ENCODE peak calls at places on chromosome 12, in ten cellular contexts. F is activated gamma-delta T cell treated with Interleukin-2 at 50 U/mL for 16 hours, I is cardiac fibroblast, T is hypothalamus, E is AG04449, D is WTC11, L is heart right ventricle, J is upper lobe of right lung, C is left lobe of liver, R is dorsolateral prefrontal cortex. U is an unnamed sample.

GRCh38 chr12:93616584-93617101 is 44.2 kb downstream of the SOCS2 start:
- DNase-seq in F (no peak), I (no peak), T (no peak), E (no peak), D (peak), L (no peak), J (no peak), C (no peak), R (no peak), U (no peak)

GRCh38 chr12:48998497-48999353 is 450 bp downstream of the DDN start:
- DNase-seq in F (no peak), I (peak), T (no peak), E (no peak), D (no peak), L (peak), J (no peak), C (no peak), R (no peak), U (no peak)

GRCh38 chr12:46915861-46916260 is 90.1 kb upstream of the SLC38A4 start:
- DNase-seq in F (no peak), I (peak), T (no peak), E (peak), D (no peak), L (no peak), J (no peak), C (no peak), R (no peak), U (no peak)

GRCh38 chr12:56222531-56222895 is 791 bp upstream of the RNF41 start:
- DNase-seq in F (no peak), I (no peak), T (no peak), E (no peak), D (no peak), L (no peak), J (no peak), C (no peak), R (no peak), U (no peak)

GRCh38 chr12:106271575-106272505 is 24.0 kb upstream of the CKAP4 start:
- DNase-seq in F (no peak), I (no peak), T (no peak), E (no peak), D (no peak), L (no peak), J (no peak), C (no peak), R (no peak), U (peak)

GRCh38 chr12:106566771-106567170 is 16.0 kb upstream of the RFX4 start:
- DNase-seq in F (no peak), I (no peak), T (no peak), E (no peak), D (no peak), L (no peak), J (no peak), C (no peak), R (no peak), U (peak)

GRCh38 chr12:591167-591570 is 72.1 kb downstream of the NINJ2 start:
- DNase-seq in F (no peak), I (no peak), T (no peak), E (no peak), D (no peak), L (peak), J (no peak), C (no peak), R (no peak), U (peak)

GRCh38 chr12:12901158-12901791 is 9.9 kb downstream of the GPRC5A start:
- DNase-seq in F (no peak), I (peak), T (no peak), E (peak), D (no peak), L (no peak), J (no peak), C (no peak), R (peak), U (no peak)

GRCh38 chr12:102526701-102527100 is 46.3 kb upstream of the IGF1 start:
- DNase-seq in F (no peak), I (peak), T (no peak), E (no peak), D (no peak), L (no peak), J (no peak), C (no peak), R (no peak), U (no peak)

GRCh38 chr12:106139422-106140141 is 828 bp upstream of the NUAK1 start:
- DNase-seq in F (peak), I (peak), T (no peak), E (no peak), D (peak), L (peak), J (peak), C (peak), R (peak), U (peak)

GRCh38 chr12:57844725-57845477 is 1.6 kb downstream of the CTDSP2 start:
- DNase-seq in F (no peak), I (peak), T (peak), E (no peak), D (peak), L (peak), J (peak), C (peak), R (no peak), U (no peak)

GRCh38 chr12:62738105-62738504 is 196.8 kb downstream of the PPM1H start:
- DNase-seq in F (no peak), I (no peak), T (no peak), E (no peak), D (no peak), L (no peak), J (no peak), C (no peak), R (no peak), U (peak)

GRCh38 chr12:3646561-3647241 is 106.2 kb downstream of the CRACR2A start:
- DNase-seq in F (no peak), I (no peak), T (no peak), E (no peak), D (no peak), L (no peak), J (no peak), C (no peak), R (no peak), U (no peak)

GRCh38 chr12:112353389-112353788 is 28.8 kb downstream of the HECTD4 start:
- DNase-seq in F (no peak), I (peak), T (no peak), E (no peak), D (no peak), L (no peak), J (no peak), C (no peak), R (no peak), U (no peak)

GRCh38 chr12:5295966-5296365 is 135.9 kb upstream of the NTF3 start:
- DNase-seq in F (no peak), I (no peak), T (no peak), E (no peak), D (no peak), L (no peak), J (no peak), C (no peak), R (no peak), U (no peak)

GRCh38 chr12:5081016-5081415 is 37.3 kb downstream of the KCNA5 start:
- DNase-seq in F (no peak), I (no peak), T (no peak), E (no peak), D (peak), L (peak), J (no peak), C (no peak), R (no peak), U (no peak)

GRCh38 chr12:20044836-20045235 is 323.5 kb upstream of the PDE3A start:
- DNase-seq in F (no peak), I (peak), T (no peak), E (no peak), D (no peak), L (no peak), J (no peak), C (no peak), R (no peak), U (no peak)

GRCh38 chr12:31368666-31369361 is 42.9 kb upstream of the SINHCAF start:
- DNase-seq in F (no peak), I (no peak), T (no peak), E (no peak), D (peak), L (no peak), J (peak), C (no peak), R (no peak), U (peak)

GRCh38 chr12:109702126-109702841 is 11.3 kb upstream of the FAM222A start:
- DNase-seq in F (no peak), I (no peak), T (no peak), E (no peak), D (no peak), L (no peak), J (no peak), C (no peak), R (no peak), U (no peak)

GRCh38 chr12:56321027-56321426 is 5.2 kb upstream of the CNPY2 start:
- DNase-seq in F (no peak), I (no peak), T (no peak), E (no peak), D (no peak), L (no peak), J (no peak), C (no peak), R (no peak), U (no peak)

GRCh38 chr12:98741229-98741614 is 96.1 kb downstream of the APAF1 start:
- DNase-seq in F (no peak), I (no peak), T (no peak), E (no peak), D (no peak), L (no peak), J (no peak), C (no peak), R (no peak), U (no peak)

GRCh38 chr12:91894911-91895310 is 250.7 kb downstream of the BTG1 start:
- DNase-seq in F (no peak), I (no peak), T (no peak), E (no peak), D (no peak), L (no peak), J (no peak), C (no peak), R (no peak), U (no peak)

GRCh38 chr12:32290411-32290810 is 108.9 kb upstream of the FGD4 start:
- DNase-seq in F (no peak), I (peak), T (no peak), E (no peak), D (no peak), L (no peak), J (no peak), C (no peak), R (no peak), U (no peak)

GRCh38 chr12:104387190-104387589 is 69.6 kb upstream of the CHST11 start:
- DNase-seq in F (no peak), I (peak), T (no peak), E (no peak), D (no peak), L (no peak), J (no peak), C (no peak), R (no peak), U (peak)

GRCh38 chr12:108315486-108316105 is 23.5 kb downstream of the CMKLR1 start:
- DNase-seq in F (no peak), I (no peak), T (no peak), E (no peak), D (no peak), L (no peak), J (peak), C (no peak), R (no peak), U (no peak)

GRCh38 chr12:123479442-123480180 is 21.7 kb downstream of the SNRNP35 start:
- DNase-seq in F (no peak), I (no peak), T (peak), E (no peak), D (no peak), L (no peak), J (no peak), C (no peak), R (peak), U (no peak)

U was measured in SJCRH30.